ENCODE peak calls at places on chromosomes 11 and 22, in four cellular contexts. One of them, this sample, is unnamed.

GRCh38 chr22:38872172-38872830 is at the start of gene CBX6:
- DNase-seq in NCI-H1092: peak; percentile 90
- DNase-seq in NCI-H2171 treated with DMSO at 0.1 percent for 48 hours: peak; percentile 93
- DNase-seq in hypothalamus: peak; percentile 95
- DNase-seq in this sample: peak; percentile 99

GRCh38 chr11:118918686-118919280 is 6.9 kb downstream of the BCL9L start:
- DNase-seq in NCI-H1092: no peak
- DNase-seq in NCI-H2171 treated with DMSO at 0.1 percent for 48 hours: no peak
- DNase-seq in hypothalamus: no peak
- DNase-seq in this sample: no peak

GRCh38 chr11:34331329-34331728 is 26.5 kb downstream of the ABTB2 start:
- DNase-seq in NCI-H1092: peak; percentile 96
- DNase-seq in NCI-H2171 treated with DMSO at 0.1 percent for 48 hours: no peak
- DNase-seq in hypothalamus: no peak
- DNase-seq in this sample: no peak

GRCh38 chr11:8352852-8353505 is 89.3 kb upstream of the LMO1 start:
- DNase-seq in NCI-H1092: no peak
- DNase-seq in NCI-H2171 treated with DMSO at 0.1 percent for 48 hours: no peak
- DNase-seq in hypothalamus: no peak
- DNase-seq in this sample: no peak

GRCh38 chr11:130272336-130272735 is 42.4 kb downstream of the ZBTB44 start:
- DNase-seq in NCI-H1092: no peak
- DNase-seq in NCI-H2171 treated with DMSO at 0.1 percent for 48 hours: no peak
- DNase-seq in hypothalamus: no peak
- DNase-seq in this sample: no peak

GRCh38 chr11:2180775-2181370 is 9.3 kb upstream of the TH start:
- DNase-seq in NCI-H1092: no peak
- DNase-seq in NCI-H2171 treated with DMSO at 0.1 percent for 48 hours: no peak
- DNase-seq in hypothalamus: no peak
- DNase-seq in this sample: no peak

GRCh38 chr11:103736323-103736722 is 300.1 kb upstream of the DDI1 start:
- DNase-seq in NCI-H1092: no peak
- DNase-seq in NCI-H2171 treated with DMSO at 0.1 percent for 48 hours: no peak
- DNase-seq in hypothalamus: no peak
- DNase-seq in this sample: no peak

GRCh38 chr22:40463017-40463631 is 92.7 kb downstream of the SGSM3 start:
- DNase-seq in NCI-H1092: no peak
- DNase-seq in NCI-H2171 treated with DMSO at 0.1 percent for 48 hours: no peak
- DNase-seq in hypothalamus: no peak
- DNase-seq in this sample: no peak

GRCh38 chr11:123062892-123063395 is 1.0 kb upstream of the HSPA8 start:
- DNase-seq in NCI-H1092: peak; percentile 51
- DNase-seq in NCI-H2171 treated with DMSO at 0.1 percent for 48 hours: no peak
- DNase-seq in hypothalamus: no peak
- DNase-seq in this sample: no peak

GRCh38 chr11:93895106-93895862 is 44.9 kb upstream of the VSTM5 start:
- DNase-seq in NCI-H1092: peak; percentile 64
- DNase-seq in NCI-H2171 treated with DMSO at 0.1 percent for 48 hours: peak; percentile 50
- DNase-seq in hypothalamus: no peak
- DNase-seq in this sample: peak; percentile 22

GRCh38 chr11:118241191-118242098 is 10.7 kb downstream of the MPZL3 start:
- DNase-seq in NCI-H1092: no peak
- DNase-seq in NCI-H2171 treated with DMSO at 0.1 percent for 48 hours: no peak
- DNase-seq in hypothalamus: no peak
- DNase-seq in this sample: no peak

GRCh38 chr11:10728779-10729472 is 22.1 kb upstream of the CTR9 start:
- DNase-seq in NCI-H1092: no peak
- DNase-seq in NCI-H2171 treated with DMSO at 0.1 percent for 48 hours: no peak
- DNase-seq in hypothalamus: no peak
- DNase-seq in this sample: peak; percentile 77

GRCh38 chr11:74085542-74085892 is 76.6 kb upstream of the UCP3 start:
- DNase-seq in NCI-H1092: no peak
- DNase-seq in NCI-H2171 treated with DMSO at 0.1 percent for 48 hours: no peak
- DNase-seq in hypothalamus: peak; percentile 8
- DNase-seq in this sample: no peak

GRCh38 chr11:58059011-58059358 is 28.2 kb downstream of the OR6Q1 start:
- DNase-seq in NCI-H1092: no peak
- DNase-seq in NCI-H2171 treated with DMSO at 0.1 percent for 48 hours: no peak
- DNase-seq in hypothalamus: no peak
- DNase-seq in this sample: peak; percentile 27

GRCh38 chr11:118908931-118909618 is 16.7 kb downstream of the BCL9L start:
- DNase-seq in NCI-H1092: peak; percentile 37
- DNase-seq in NCI-H2171 treated with DMSO at 0.1 percent for 48 hours: peak; percentile 83
- DNase-seq in hypothalamus: peak; percentile 61
- DNase-seq in this sample: peak; percentile 89

GRCh38 chr11:116927163-116927772 is 89.8 kb upstream of the APOA1 start:
- DNase-seq in NCI-H1092: no peak
- DNase-seq in NCI-H2171 treated with DMSO at 0.1 percent for 48 hours: peak; percentile 17
- DNase-seq in hypothalamus: no peak
- DNase-seq in this sample: no peak

GRCh38 chr11:9947231-9947864 is 283.5 kb downstream of the SWAP70 start:
- DNase-seq in NCI-H1092: no peak
- DNase-seq in NCI-H2171 treated with DMSO at 0.1 percent for 48 hours: no peak
- DNase-seq in hypothalamus: no peak
- DNase-seq in this sample: no peak

GRCh38 chr11:132024587-132025295 is 654.3 kb downstream of the NTM start:
- DNase-seq in NCI-H1092: no peak
- DNase-seq in NCI-H2171 treated with DMSO at 0.1 percent for 48 hours: no peak
- DNase-seq in hypothalamus: no peak
- DNase-seq in this sample: no peak

GRCh38 chr11:83725718-83726117 is 439.6 kb upstream of the CCDC90B start:
- DNase-seq in NCI-H1092: no peak
- DNase-seq in NCI-H2171 treated with DMSO at 0.1 percent for 48 hours: no peak
- DNase-seq in hypothalamus: no peak
- DNase-seq in this sample: no peak

GRCh38 chr11:61963282-61964057 is 4.0 kb downstream of the FTH1 start:
- DNase-seq in NCI-H1092: no peak
- DNase-seq in NCI-H2171 treated with DMSO at 0.1 percent for 48 hours: no peak
- DNase-seq in hypothalamus: no peak
- DNase-seq in this sample: no peak

This sample was measured in retina.